ENCODE peak calls at places on chromosomes 11 and 22, in seven cellular contexts. W is SW480; L is stimulated activated CD8-positive, alpha-beta memory T cell treated with anti-CD3 and anti-CD28 coated beads, Interleukin-15, amount 100 ng/mL, for 4 hours; U is activated CD8-positive, alpha-beta T cell treated with anti-CD3 and anti-CD28 coated beads for 36 hours; I is Ammon's horn; T is HT-29; O is RPMI7951. P is an unnamed sample.
A peak's percentile ranks its signal among the peaks of the same experiment; 100 is the strongest.

GRCh38 chr11:125100136-125100535 is 11.3 kb downstream of the TMEM218 start:
- DNase-seq in W (no peak), L (no peak), U (no peak), I (no peak), T (no peak), O (no peak), P (no peak)

GRCh38 chr22:24706050-24706449 is 68.5 kb downstream of the PIWIL3 start:
- DNase-seq in W (no peak), L (no peak), U (no peak), I (no peak), T (no peak), O (no peak), P (no peak)

GRCh38 chr22:18024276-18024939 is at the start of gene MICAL3:
- DNase-seq in W (peak; percentile 47), L (peak; percentile 35), U (peak; percentile 68), I (peak; percentile 80), T (peak; percentile 46), O (peak; percentile 66), P (peak; percentile 44)

GRCh38 chr11:92638678-92639077 is 330.8 kb upstream of the MTNR1B start:
- DNase-seq in W (no peak), L (no peak), U (no peak), I (no peak), T (no peak), O (no peak), P (no peak)

GRCh38 chr11:111777094-111778046 is 11.2 kb upstream of the PPP2R1B start:
- DNase-seq in W (peak; percentile 74), L (no peak), U (peak; percentile 18), I (peak; percentile 92), T (peak; percentile 81), O (peak; percentile 77), P (peak; percentile 4)

GRCh38 chr11:70631624-70632047 is 233.3 kb downstream of the CTTN start:
- DNase-seq in W (no peak), L (no peak), U (no peak), I (no peak), T (no peak), O (no peak), P (no peak)

GRCh38 chr11:113675003-113675471 is 31.1 kb downstream of the TMPRSS5 start:
- DNase-seq in W (peak; percentile 74), L (no peak), U (peak; percentile 52), I (no peak), T (no peak), O (peak; percentile 99), P (no peak)

GRCh38 chr11:83836883-83837654 is 550.9 kb upstream of the CCDC90B start:
- DNase-seq in W (peak; percentile 64), L (no peak), U (peak; percentile 39), I (peak; percentile 81), T (peak; percentile 55), O (peak; percentile 27), P (peak; percentile 39)